ENCODE peak calls at places on chromosomes 3 and 15, in ten cellular contexts. K, W, Y, I, U, J, V, R, H and N are unnamed samples.

GRCh38 chr3:127536818-127537810 is 53.4 kb downstream of the TPRA1 start:
- DNase-seq in H (peak; percentile 79), W (no peak), R (no peak), U (no peak), K (no peak), J (no peak), I (no peak), V (peak; percentile 69), Y (no peak), N (no peak)

GRCh38 chr3:55094691-55095090 is 166.8 kb upstream of the LRTM1 start:
- DNase-seq in U (no peak), J (no peak), Y (no peak), W (no peak), H (no peak), K (no peak), I (no peak), R (no peak), V (no peak), N (no peak)

GRCh38 chr3:172751188-172751571 is 654 bp downstream of the ECT2 start:
- DNase-seq in V (peak; percentile 48), Y (no peak), K (no peak), J (no peak), R (no peak), I (no peak), U (no peak), H (peak; percentile 56), W (peak; percentile 15), N (no peak)

GRCh38 chr3:47513125-47513929 is at the start of gene ELP6:
- DNase-seq in H (peak; percentile 98), K (peak; percentile 84), V (peak; percentile 98), Y (peak; percentile 98), J (peak; percentile 92), W (peak; percentile 99), R (peak; percentile 98), U (peak; percentile 95), I (peak; percentile 96), N (peak; percentile 96)

GRCh38 chr3:177146646-177147045 is 50.6 kb downstream of the TBL1XR1 start:
- DNase-seq in H (no peak), K (no peak), V (no peak), J (no peak), U (no peak), Y (no peak), R (no peak), W (no peak), I (no peak), N (no peak)

GRCh38 chr3:169399068-169399467 is 264.4 kb downstream of the MECOM start:
- DNase-seq in H (no peak), K (no peak), I (no peak), R (no peak), U (no peak), J (no peak), Y (no peak), W (no peak), V (no peak), N (no peak)

GRCh38 chr15:33152502-33153109 is 41.9 kb downstream of the FMN1 start:
- DNase-seq in H (no peak), J (no peak), V (no peak), W (no peak), Y (no peak), K (no peak), U (no peak), I (no peak), R (no peak), N (peak; percentile 29)

GRCh38 chr3:156620260-156620659 is 54.1 kb upstream of the TIPARP start:
- DNase-seq in V (no peak), W (peak; percentile 74), K (no peak), J (no peak), H (no peak), U (no peak), I (no peak), Y (no peak), R (peak; percentile 30), N (no peak)

GRCh38 chr3:165837058-165837525 is at the start of gene BCHE:
- DNase-seq in K (peak; percentile 30), H (peak; percentile 61), I (no peak), V (peak; percentile 50), R (no peak), J (peak; percentile 16), W (peak; percentile 35), Y (no peak), U (no peak), N (peak; percentile 81)

GRCh38 chr3:20041197-20041780 is 1.0 kb downstream of the KAT2B start:
- DNase-seq in R (peak; percentile 95), K (no peak), I (peak; percentile 66), V (peak; percentile 77), H (peak; percentile 84), U (peak; percentile 74), Y (peak; percentile 93), W (peak; percentile 87), J (no peak), N (peak; percentile 78)

GRCh38 chr3:5194341-5194740 is 6.8 kb downstream of the EDEM1 start:
- DNase-seq in W (no peak), R (no peak), K (no peak), H (no peak), J (no peak), I (no peak), V (no peak), Y (no peak), U (no peak), N (no peak)

GRCh38 chr3:43320288-43320687 is 33.9 kb downstream of the SNRK start:
- DNase-seq in H (peak; percentile 28), R (no peak), I (no peak), J (no peak), Y (no peak), W (no peak), K (no peak), V (no peak), U (no peak), N (no peak)

GRCh38 chr3:43316783-43317460 is 30.6 kb downstream of the SNRK start:
- DNase-seq in R (no peak), W (no peak), Y (no peak), H (peak; percentile 47), U (no peak), I (no peak), K (no peak), J (no peak), V (peak; percentile 18), N (no peak)

GRCh38 chr3:43317461-43318316 is 31.3 kb downstream of the SNRK start:
- DNase-seq in I (no peak), V (no peak), R (no peak), H (peak; percentile 4), K (no peak), J (no peak), W (no peak), U (no peak), Y (no peak), N (no peak)

GRCh38 chr3:43319794-43320193 is 33.5 kb downstream of the SNRK start:
- DNase-seq in W (no peak), U (no peak), H (no peak), J (no peak), R (no peak), Y (no peak), K (no peak), V (no peak), I (no peak), N (no peak)

DNA sequence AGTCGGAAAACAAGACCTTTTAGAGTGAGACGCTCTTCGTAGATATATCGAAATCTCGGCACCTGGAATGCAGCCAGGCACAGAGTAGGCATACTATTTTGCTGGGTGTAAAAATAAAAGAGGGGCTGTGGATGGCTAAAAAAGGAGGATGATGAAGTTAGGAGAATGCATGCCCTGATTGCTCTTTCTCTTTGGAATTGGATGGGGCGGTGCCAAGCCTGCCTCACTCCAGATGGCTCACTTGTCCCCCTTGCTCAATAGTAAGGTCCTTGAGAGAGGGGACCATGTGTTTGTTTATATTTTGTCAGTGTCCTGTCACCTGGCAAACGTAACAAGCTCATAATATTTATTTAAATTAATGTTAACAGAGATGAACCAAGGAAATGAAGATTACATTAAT is 33.0 kb downstream of the SNRK start:
- DNase-seq in V (no peak), J (no peak), W (no peak), K (no peak), Y (no peak), U (no peak), R (no peak), I (no peak), H (no peak), N (no peak)
- H3K4me1 ChIP-seq in V (peaks cover 14% of the 10 kb centered on the region), J (peaks cover 4% of the 10 kb centered on the region), W (peaks cover 4% of the 10 kb centered on the region), K (no peaks in the 10 kb centered on the region), Y (peaks cover 28% of the 10 kb centered on the region), U (no peaks in the 10 kb centered on the region), R (peaks cover 3% of the 10 kb centered on the region), I (peaks cover 78% of the 10 kb centered on the region), H (no peaks in the 10 kb centered on the region), N (no peaks in the 10 kb centered on the region)

GRCh38 chr3:65660000-65660598 is 378.6 kb downstream of the MAGI1 start:
- DNase-seq in I (no peak), U (no peak), V (no peak), K (no peak), Y (no peak), H (no peak), J (no peak), W (no peak), R (no peak), N (no peak)
- H3K27ac ChIP-seq in I (no peak overlapping the region), U (no peak overlapping the region), V (no peak overlapping the region), K (no peak overlapping the region), Y (no peak overlapping the region), H (no peak overlapping the region), J (no peak overlapping the region), W (peak overlapping the region; percentile 6), R (no peak overlapping the region), N (no peak overlapping the region)

GRCh38 chr15:40175160-40175559 is 14.3 kb downstream of the BUB1B start:
- DNase-seq in I (no peak), K (no peak), J (no peak), V (no peak), W (no peak), R (no peak), H (no peak), Y (no peak), U (no peak), N (no peak)
- H3K27me3 ChIP-seq in I (no peaks in the 10 kb centered on the region), K (no peaks in the 10 kb centered on the region), J (no peaks in the 10 kb centered on the region), V (no peaks in the 10 kb centered on the region), W (no peaks in the 10 kb centered on the region), R (no peaks in the 10 kb centered on the region), H (no peaks in the 10 kb centered on the region), Y (peaks cover 3% of the 10 kb centered on the region), U (no peaks in the 10 kb centered on the region), N (no peaks in the 10 kb centered on the region)

GRCh38 chr15:50906954-50907865 is 1.3 kb upstream of the AP4E1 start:
- DNase-seq in V (no peak), W (peak; percentile 52), I (peak; percentile 54), U (no peak), R (no peak), Y (no peak), H (no peak), K (no peak), J (no peak), N (peak; percentile 3)
- H3K4me1 ChIP-seq in V (no peaks in the 10 kb centered on the region), W (peaks cover 9% of the 10 kb centered on the region), I (peaks cover 11% of the 10 kb centered on the region), U (peaks cover 18% of the 10 kb centered on the region), R (no peaks in the 10 kb centered on the region), Y (peaks cover 29% of the 10 kb centered on the region), H (no peaks in the 10 kb centered on the region), K (peaks cover 11% of the 10 kb centered on the region), J (no peaks in the 10 kb centered on the region), N (no peaks in the 10 kb centered on the region)

GRCh38 chr15:64766041-64766440 is 9.3 kb downstream of the RBPMS2 start:
- DNase-seq in R (no peak), Y (no peak), V (no peak), J (no peak), W (no peak), K (no peak), U (no peak), I (no peak), H (no peak), N (no peak)
- H3K27ac ChIP-seq in R (no peak overlapping the region), Y (no peak overlapping the region), V (no peak overlapping the region), J (no peak overlapping the region), W (no peak overlapping the region), K (no peak overlapping the region), U (no peak overlapping the region), I (no peak overlapping the region), H (no peak overlapping the region), N (no peak overlapping the region)